ENCODE peak calls at places on chromosome 5, in six cellular contexts. W is ovary; Q is H1; X is CD8-positive, alpha-beta T cell; E is left ventricle myocardium inferior; H is neural progenitor cell. I is an unnamed sample.

GRCh38 chr5:88743231-88743879 is 139.6 kb downstream of the MEF2C start:
- DNase-seq in W (no peak), X (no peak), H (no peak), E (no peak), Q (no peak), I (no peak)

GRCh38 chr5:157107508-157107907 is 1.3 kb downstream of the HAVCR2 start:
- DNase-seq in X (no peak), W (no peak), H (no peak), Q (no peak), E (no peak), I (no peak)

GRCh38 chr5:2455878-2456277 is 295.6 kb downstream of the IRX2 start:
- DNase-seq in W (no peak), Q (no peak), H (no peak), E (no peak), X (no peak), I (no peak)

GRCh38 chr5:38257236-38258036 is 923 bp upstream of the EGFLAM start:
- DNase-seq in E (no peak), X (no peak), Q (peak; percentile 60), W (no peak), H (peak; percentile 71), I (no peak)

GRCh38 chr5:53971096-53971495 is 339.3 kb downstream of the ARL15 start:
- DNase-seq in H (no peak), X (no peak), Q (no peak), E (no peak), W (no peak), I (no peak)

GRCh38 chr5:66960373-66961137 is 236.0 kb downstream of the CD180 start:
- DNase-seq in W (no peak), Q (no peak), H (no peak), X (no peak), E (no peak), I (no peak)

GRCh38 chr5:107381189-107381856 is 289.4 kb downstream of the EFNA5 start:
- DNase-seq in Q (no peak), H (no peak), X (no peak), E (no peak), W (no peak), I (no peak)

GRCh38 chr5:102826629-102827028 is 71.5 kb downstream of the PAM start:
- DNase-seq in H (peak; percentile 13), E (no peak), Q (no peak), W (no peak), X (no peak), I (no peak)

GRCh38 chr5:158875272-158875679 is 224.4 kb downstream of the EBF1 start:
- DNase-seq in Q (no peak), X (no peak), W (no peak), E (no peak), H (no peak), I (no peak)

GRCh38 chr5:126552614-126553013 is 42.4 kb downstream of the ALDH7A1 start:
- DNase-seq in X (no peak), H (no peak), W (no peak), E (no peak), Q (peak; percentile 1), I (no peak)

GRCh38 chr5:568061-568781 is 43.9 kb upstream of the CEP72 start:
- DNase-seq in Q (no peak), X (no peak), E (no peak), W (no peak), H (no peak), I (no peak)

GRCh38 chr5:56481147-56481997 is 248.2 kb upstream of the ANKRD55 start:
- DNase-seq in Q (peak; percentile 60), W (peak; percentile 77), E (peak; percentile 61), H (peak; percentile 59), X (peak; percentile 32), I (no peak)

GRCh38 chr5:69288069-69288468 is 44.5 kb downstream of the CCDC125 start:
- DNase-seq in X (no peak), Q (no peak), E (no peak), W (no peak), H (peak; percentile 70), I (no peak)

GRCh38 chr5:150498501-150498900 is 9.4 kb upstream of the NDST1 start:
- DNase-seq in E (no peak), H (peak; percentile 92), W (no peak), Q (peak; percentile 70), X (no peak), I (no peak)

GRCh38 chr5:135230326-135230925 is 168.6 kb downstream of the MACROH2A1 start:
- DNase-seq in W (no peak), E (peak; percentile 53), Q (no peak), H (no peak), X (no peak), I (no peak)

GRCh38 chr5:11387382-11387781 is 516.9 kb downstream of the CTNND2 start:
- DNase-seq in W (no peak), Q (no peak), H (no peak), X (no peak), E (no peak), I (no peak)

GRCh38 chr5:149860801-149861322 is 83.7 kb downstream of the PDE6A start:
- DNase-seq in H (no peak), X (no peak), E (no peak), W (no peak), Q (no peak), I (no peak)

GRCh38 chr5:140926903-140927573 is 939 bp downstream of the PCDHAC1 start:
- DNase-seq in X (no peak), W (no peak), E (peak; percentile 16), Q (peak; percentile 72), H (peak; percentile 70), I (no peak)

GRCh38 chr5:173745123-173745522 is 128.7 kb upstream of the BOD1 start:
- DNase-seq in H (no peak), X (no peak), Q (no peak), E (no peak), W (no peak), I (no peak)

GRCh38 chr5:174348582-174348981 is 303.1 kb downstream of the NSG2 start:
- DNase-seq in H (no peak), E (no peak), X (no peak), Q (no peak), W (no peak), I (no peak)

GRCh38 chr5:132438931-132439330 is 51.6 kb downstream of the IRF1 start:
- DNase-seq in Q (no peak), H (no peak), E (no peak), X (no peak), W (no peak), I (no peak)
- H3K4me1 ChIP-seq in Q (peaks cover 7% of the 10 kb centered on the region), H (peaks cover 19% of the 10 kb centered on the region), E (peaks cover 99% of the 10 kb centered on the region), X (peaks cover 91% of the 10 kb centered on the region), W (peaks cover 30% of the 10 kb centered on the region), I (peaks cover 95% of the 10 kb centered on the region)

GRCh38 chr5:143206194-143207053 is 197.1 kb downstream of the NR3C1 start:
- DNase-seq in E (no peak), X (no peak), Q (no peak), H (no peak), W (no peak), I (no peak)
- TF ChIP-seq CTCF in E (no peak), X (no peak), Q (no peak), H (no peak), W (no peak), I (no peak)

GRCh38 chr5:134143964-134144941 is 29.8 kb downstream of the TCF7 start:
- DNase-seq in H (no peak), X (peak; percentile 22), W (no peak), Q (peak; percentile 17), E (no peak), I (no peak)

GRCh38 chr5:134141346-134142050 is 27.0 kb downstream of the TCF7 start:
- DNase-seq in Q (peak; percentile 44), H (no peak), X (peak; percentile 26), W (no peak), E (no peak), I (no peak)

GRCh38 chr5:134142088-134142487 is 27.6 kb downstream of the TCF7 start:
- DNase-seq in X (no peak), Q (peak; percentile 41), H (no peak), W (no peak), E (no peak), I (no peak)

GRCh38 chr5:134143431-134143830 is 28.9 kb downstream of the TCF7 start:
- DNase-seq in W (no peak), X (no peak), H (no peak), E (no peak), Q (peak; percentile 38), I (no peak)

DNA sequence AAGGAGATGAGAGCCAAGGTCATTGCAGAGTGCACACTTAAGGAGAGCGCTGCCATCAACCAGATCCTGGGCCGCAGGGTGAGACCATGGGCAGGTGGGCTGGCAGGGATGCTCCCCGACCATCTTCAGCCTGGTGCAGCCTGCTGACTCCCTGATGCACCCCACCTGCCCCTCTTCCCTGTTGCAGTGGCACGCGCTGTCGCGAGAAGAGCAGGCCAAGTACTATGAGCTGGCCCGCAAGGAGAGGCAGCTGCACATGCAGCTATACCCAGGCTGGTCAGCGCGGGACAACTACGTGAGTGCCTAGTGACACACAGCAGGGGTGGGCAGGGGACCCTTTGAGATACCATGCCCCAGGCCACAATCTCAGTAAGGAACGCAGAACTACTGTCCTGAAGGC is 28.3 kb downstream of the TCF7 start:
- DNase-seq in W (no peak), H (no peak), E (no peak), X (peak; percentile 18), Q (peak; percentile 41), I (no peak)
- H3K36me3 ChIP-seq in W (no peaks in the 10 kb centered on the region), H (no peaks in the 10 kb centered on the region), E (peaks cover 50% of the 10 kb centered on the region), X (peaks cover 93% of the 10 kb centered on the region), Q (peaks cover 4% of the 10 kb centered on the region), I (peaks cover 15% of the 10 kb centered on the region)

GRCh38 chr5:113264061-113264460 is 170.7 kb downstream of the TSSK1B start:
- DNase-seq in H (no peak), W (no peak), E (no peak), X (no peak), Q (no peak), I (no peak)

GRCh38 chr5:113263545-113263944 is 171.2 kb downstream of the TSSK1B start:
- DNase-seq in X (no peak), E (no peak), W (no peak), H (no peak), Q (no peak), I (no peak)

GRCh38 chr5:113259034-113259433 is 175.8 kb downstream of the TSSK1B start:
- DNase-seq in X (no peak), W (no peak), Q (no peak), E (no peak), H (no peak), I (no peak)

GRCh38 chr5:113265190-113265589 is 169.6 kb downstream of the TSSK1B start:
- DNase-seq in Q (no peak), H (no peak), E (no peak), W (no peak), X (no peak), I (no peak)

GRCh38 chr5:113262674-113263073 is 172.1 kb downstream of the TSSK1B start:
- DNase-seq in H (no peak), W (no peak), Q (no peak), X (no peak), E (no peak), I (no peak)
- H3K4me1 ChIP-seq in H (peaks cover 8% of the 10 kb centered on the region), W (peaks cover 18% of the 10 kb centered on the region), Q (peaks cover 4% of the 10 kb centered on the region), X (no peaks in the 10 kb centered on the region), E (peaks cover 51% of the 10 kb centered on the region), I (peaks cover 6% of the 10 kb centered on the region)

DNA sequence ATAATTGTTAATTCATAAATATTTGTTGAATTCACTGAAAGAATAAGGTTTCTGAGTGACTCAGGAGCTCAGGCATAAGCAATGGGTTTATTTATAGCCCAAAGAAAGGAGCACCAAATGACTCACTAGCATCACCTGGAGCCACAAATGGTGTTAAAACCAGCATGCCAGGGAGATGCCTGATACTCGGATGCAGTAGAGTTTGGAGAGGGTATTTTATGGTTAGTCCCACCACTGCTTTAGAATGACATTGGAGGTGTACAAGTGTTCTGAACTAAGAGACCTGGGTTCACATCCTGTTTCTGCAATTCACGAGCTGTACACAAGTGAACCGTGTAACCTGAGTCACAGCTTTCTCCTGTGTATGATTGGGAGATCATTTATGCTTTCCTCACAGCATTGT is 25.2 kb downstream of the CCL28 start:
- DNase-seq in H (no peak), X (no peak), Q (no peak), E (no peak), W (no peak), I (no peak)
- TF ChIP-seq CTCF in H (no peak), X (no peak), Q (no peak), E (no peak), W (no peak), I (no peak)

I was measured in esophagus squamous epithelium.